ENCODE peak calls at places on chromosomes 13 and 19, in seven cellular contexts. T, K, J, D, S, A and U are unnamed samples.

GRCh38 chr13:101058841-101059240 is 357.5 kb downstream of the NALCN start:
- DNase-seq in S (no peak), K (no peak), J (no peak), T (no peak), A (no peak), D (no peak), U (no peak)

GRCh38 chr19:51440846-51441409 is 17.3 kb downstream of the SIGLEC8 start:
- DNase-seq in S (no peak), T (no peak), D (no peak), K (no peak), A (peak; percentile 76), J (no peak), U (no peak)

GRCh38 chr19:6772028-6772865 is at the start of gene VAV1:
- DNase-seq in S (no peak), J (no peak), T (no peak), K (peak; percentile 65), A (peak; percentile 80), D (peak; percentile 70), U (no peak)

GRCh38 chr19:8221161-8221560 is 12.0 kb downstream of the CERS4 start:
- DNase-seq in A (no peak), D (no peak), T (no peak), J (no peak), K (peak; percentile 67), S (no peak), U (no peak)

GRCh38 chr19:8506402-8506957 is 4.0 kb upstream of the PRAM1 start:
- DNase-seq in J (no peak), T (no peak), D (no peak), S (no peak), A (no peak), K (no peak), U (no peak)

GRCh38 chr19:681029-681626 is 4.9 kb downstream of the FSTL3 start:
- DNase-seq in J (no peak), S (no peak), K (no peak), A (peak; percentile 95), T (no peak), D (peak; percentile 91), U (no peak)

GRCh38 chr13:33323766-33324525 is 38.4 kb upstream of the STARD13 start:
- DNase-seq in D (no peak), T (peak; percentile 42), K (no peak), A (no peak), S (peak; percentile 11), J (peak; percentile 61), U (peak; percentile 76)

GRCh38 chr13:39496487-39496998 is 106.5 kb downstream of the LHFPL6 start:
- DNase-seq in T (no peak), A (no peak), J (no peak), S (no peak), K (no peak), D (no peak), U (no peak)

GRCh38 chr13:71906438-71906837 is 39.4 kb upstream of the DACH1 start:
- DNase-seq in T (no peak), S (no peak), K (no peak), D (no peak), A (no peak), J (no peak), U (no peak)

GRCh38 chr13:101511766-101512165 is 59.3 kb downstream of the ITGBL1 start:
- DNase-seq in A (no peak), K (no peak), T (peak; percentile 26), S (no peak), J (no peak), D (no peak), U (peak; percentile 78)

GRCh38 chr13:99303863-99304521 is 3.2 kb downstream of the GPR183 start:
- DNase-seq in J (no peak), T (no peak), D (no peak), S (no peak), A (peak; percentile 51), K (no peak), U (no peak)

GRCh38 chr13:49664606-49665005 is 26.7 kb downstream of the EBPL start:
- DNase-seq in K (no peak), D (no peak), A (no peak), J (no peak), S (no peak), T (no peak), U (no peak)